ENCODE peak calls at places on chromosomes 4 and X, in nine cellular contexts. H is heart right ventricle; N is spleen; Z is CD8-positive, alpha-beta T cell; J is mesenchymal stem cell; D is IMR-90; V is SJSA1; S is GM23248; O is neural progenitor cell. M is an unnamed sample.

GRCh38 chrX:67544281-67544680 is 460 bp downstream of the AR start:
- DNase-seq in H (peak; percentile 6), N (no peak), Z (no peak), J (peak; percentile 38), D (no peak), V (no peak), S (peak; percentile 55), O (peak; percentile 67), M (peak; percentile 57)

GRCh38 chr4:55553442-55553841 is 6.7 kb upstream of the CLOCK start:
- DNase-seq in H (peak; percentile 10), N (no peak), Z (no peak), J (no peak), D (no peak), V (peak; percentile 74), S (peak; percentile 84), O (no peak), M (no peak)

GRCh38 chrX:79270401-79270800 is 96.7 kb downstream of the ITM2A start:
- DNase-seq in H (peak; percentile 44), N (peak; percentile 89), Z (peak; percentile 71), J (no peak), D (no peak), V (peak; percentile 1), S (no peak), O (peak; percentile 66), M (peak; percentile 4)

GRCh38 chrX:103197721-103198306 is 17.1 kb upstream of the BEX4 start:
- DNase-seq in H (no peak), N (no peak), Z (no peak), J (peak; percentile 76), D (peak; percentile 56), V (no peak), S (peak; percentile 42), O (no peak), M (no peak)

GRCh38 chrX:115067812-115068211 is 50.4 kb upstream of the IL13RA2 start:
- DNase-seq in H (no peak), N (no peak), Z (no peak), J (no peak), D (peak; percentile 35), V (no peak), S (peak; percentile 25), O (no peak), M (no peak)

GRCh38 chr4:119081943-119082342 is 53.7 kb upstream of the MYOZ2 start:
- DNase-seq in H (peak; percentile 24), N (no peak), Z (no peak), J (no peak), D (no peak), V (no peak), S (no peak), O (no peak), M (no peak)

GRCh38 chr4:108118505-108118904 is 50.2 kb downstream of the LEF1 start:
- DNase-seq in H (no peak), N (no peak), Z (peak; percentile 33), J (peak; percentile 60), D (no peak), V (peak; percentile 56), S (no peak), O (no peak), M (no peak)

GRCh38 chr4:78166582-78166981 is 109.5 kb downstream of the FRAS1 start:
- DNase-seq in H (no peak), N (no peak), Z (no peak), J (no peak), D (no peak), V (no peak), S (peak; percentile 14), O (no peak), M (no peak)

GRCh38 chr4:144646523-144647094 is 653 bp downstream of the HHIP start:
- DNase-seq in H (no peak), N (no peak), Z (no peak), J (peak; percentile 21), D (no peak), V (peak; percentile 61), S (peak; percentile 33), O (peak; percentile 58), M (peak; percentile 44)

GRCh38 chr4:144644368-144645101 is 1.4 kb upstream of the HHIP start:
- DNase-seq in H (no peak), N (no peak), Z (no peak), J (no peak), D (no peak), V (no peak), S (no peak), O (no peak), M (no peak)

GRCh38 chr4:144647095-144647959 is 1.4 kb downstream of the HHIP start:
- DNase-seq in H (no peak), N (no peak), Z (no peak), J (peak; percentile 8), D (peak; percentile 51), V (peak; percentile 54), S (peak; percentile 19), O (peak; percentile 36), M (peak; percentile 59)

GRCh38 chr4:144645102-144645469 is 870 bp upstream of the HHIP start:
- DNase-seq in H (no peak), N (no peak), Z (no peak), J (no peak), D (no peak), V (no peak), S (no peak), O (peak; percentile 15), M (no peak)

DNA sequence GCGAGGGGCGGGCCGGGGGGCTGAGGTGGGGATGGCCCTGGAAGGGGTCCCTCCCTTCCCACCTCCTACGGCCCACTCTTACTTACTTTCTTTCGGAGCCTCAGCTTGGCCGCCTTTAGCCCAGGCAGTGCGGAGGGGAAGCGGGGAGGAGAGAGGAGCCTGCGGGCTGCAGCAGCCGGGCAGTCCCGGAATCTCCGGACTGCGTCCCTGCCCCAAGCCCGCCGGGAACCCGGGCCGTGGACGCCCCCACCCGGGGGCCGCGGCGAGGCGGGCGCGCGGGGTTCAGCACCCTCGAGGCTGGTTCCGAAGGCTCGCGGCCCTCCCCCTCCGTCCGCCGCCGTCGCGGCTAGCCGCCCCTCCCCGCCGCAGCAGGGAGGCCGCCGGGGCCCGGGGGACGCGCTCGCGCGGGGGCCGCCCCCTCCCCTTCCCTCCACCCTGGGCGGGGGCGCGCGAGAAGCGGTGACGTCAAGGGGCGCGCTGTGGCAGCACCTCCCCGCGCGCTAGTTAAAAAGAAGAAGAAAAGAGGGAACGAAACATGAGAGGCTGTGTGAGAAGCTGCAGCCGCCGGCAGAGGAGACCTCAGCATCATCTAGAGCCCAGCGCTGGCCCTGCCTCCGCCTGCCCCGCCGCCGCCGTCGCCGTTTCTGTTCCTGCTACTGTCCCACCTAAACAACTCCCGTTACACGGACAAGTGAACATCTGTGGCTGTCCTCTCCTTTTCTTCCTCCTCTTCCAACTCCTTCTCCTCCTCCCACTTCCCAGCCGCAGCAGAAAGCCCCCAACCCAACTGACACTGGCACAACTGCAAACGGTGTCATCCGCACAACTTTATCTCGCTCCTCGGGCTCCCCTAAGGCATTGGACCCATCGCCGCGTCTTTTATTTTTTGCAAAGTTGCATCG is at the start of gene HHIP:
- DNase-seq in H (no peak), N (no peak), Z (no peak), J (peak; percentile 47), D (peak; percentile 65), V (peak; percentile 65), S (peak; percentile 68), O (peak; percentile 82), M (peak; percentile 83)
- H3K4me3 ChIP-seq in H (peak within 1 kb of the TSS; percentile 52), N (peak within 1 kb of the TSS; percentile 21), Z (no peak within 1 kb of the TSS), J (peak within 1 kb of the TSS; percentile 78), D (peak within 1 kb of the TSS; percentile 88), V (peak within 1 kb of the TSS; percentile 53), S (peak within 1 kb of the TSS; percentile 71), O (peak within 1 kb of the TSS; percentile 58), M (peak within 1 kb of the TSS; percentile 44)

GRCh38 chr4:1950369-1950768 is 58.4 kb downstream of the NELFA start:
- DNase-seq in H (no peak), N (no peak), Z (no peak), J (no peak), D (no peak), V (no peak), S (no peak), O (no peak), M (no peak)

GRCh38 chr4:1948892-1949436 is 59.8 kb downstream of the NELFA start:
- DNase-seq in H (no peak), N (no peak), Z (no peak), J (no peak), D (no peak), V (no peak), S (no peak), O (no peak), M (peak; percentile 58)

GRCh38 chr4:1953335-1953734 is 55.4 kb downstream of the NELFA start:
- DNase-seq in H (no peak), N (no peak), Z (no peak), J (no peak), D (no peak), V (no peak), S (no peak), O (no peak), M (no peak)

GRCh38 chr4:1952046-1952700 is 56.6 kb downstream of the NELFA start:
- DNase-seq in H (no peak), N (no peak), Z (no peak), J (no peak), D (no peak), V (no peak), S (no peak), O (no peak), M (no peak)

DNA sequence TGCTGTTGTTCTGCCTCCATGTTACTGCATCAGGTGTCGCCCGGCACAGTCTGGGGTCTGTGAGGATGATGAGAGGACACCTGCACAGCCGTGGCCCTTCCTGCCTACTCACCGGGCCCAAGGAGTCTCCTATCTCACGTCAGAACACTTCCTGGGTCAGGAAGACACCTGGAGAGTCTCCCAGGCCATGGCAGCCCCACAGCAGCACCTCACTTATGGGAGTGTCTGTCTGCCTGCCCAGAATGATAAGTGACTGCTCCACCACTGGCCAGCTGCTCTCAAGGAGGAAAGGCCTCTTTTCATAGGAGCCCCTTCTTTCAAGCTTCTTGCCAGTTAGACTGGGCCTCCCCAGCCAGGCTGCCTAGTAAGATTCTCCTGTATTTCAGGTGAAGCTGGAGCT is 56.1 kb downstream of the NELFA start:
- DNase-seq in H (no peak), N (no peak), Z (no peak), J (no peak), D (no peak), V (no peak), S (no peak), O (no peak), M (no peak)
- H3K36me3 ChIP-seq in H (peaks cover 86% of the 10 kb centered on the region), N (peaks cover 100% of the 10 kb centered on the region), Z (peaks cover 1% of the 10 kb centered on the region), J (peaks cover 58% of the 10 kb centered on the region), D (peaks cover 33% of the 10 kb centered on the region), V (peaks cover 14% of the 10 kb centered on the region), S (peaks cover 9% of the 10 kb centered on the region), O (no peaks in the 10 kb centered on the region), M (peaks cover 22% of the 10 kb centered on the region)

GRCh38 chrX:153408221-153408721 is 3.0 kb upstream of the ZFP92 start:
- DNase-seq in H (no peak), N (peak; percentile 70), Z (no peak), J (no peak), D (no peak), V (no peak), S (no peak), O (no peak), M (no peak)

GRCh38 chrX:153409414-153410101 is 1.7 kb upstream of the ZFP92 start:
- DNase-seq in H (no peak), N (peak; percentile 70), Z (no peak), J (no peak), D (no peak), V (no peak), S (no peak), O (no peak), M (no peak)

GRCh38 chrX:153410328-153410727 is 944 bp upstream of the ZFP92 start:
- DNase-seq in H (no peak), N (peak; percentile 72), Z (no peak), J (no peak), D (no peak), V (no peak), S (no peak), O (no peak), M (no peak)

GRCh38 chrX:153407736-153408135 is 3.5 kb upstream of the ZFP92 start:
- DNase-seq in H (no peak), N (peak; percentile 41), Z (no peak), J (no peak), D (no peak), V (no peak), S (no peak), O (no peak), M (no peak)

GRCh38 chrX:153408871-153409351 is 2.4 kb upstream of the ZFP92 start:
- DNase-seq in H (no peak), N (peak; percentile 73), Z (no peak), J (no peak), D (no peak), V (no peak), S (no peak), O (no peak), M (no peak)
- H3K27me3 ChIP-seq in H (no peaks in the 10 kb centered on the region), N (no peaks in the 10 kb centered on the region), Z (no peaks in the 10 kb centered on the region), J (peaks cover 26% of the 10 kb centered on the region), D (peaks cover 8% of the 10 kb centered on the region), V (peaks cover 12% of the 10 kb centered on the region), S (no peaks in the 10 kb centered on the region), O (peaks cover 23% of the 10 kb centered on the region), M (peaks cover 5% of the 10 kb centered on the region)

GRCh38 chr4:89299153-89299789 is 8.3 kb downstream of the GPRIN3 start:
- DNase-seq in H (no peak), N (no peak), Z (no peak), J (no peak), D (no peak), V (no peak), S (no peak), O (no peak), M (no peak)
- H3K4me3 ChIP-seq in H (peak overlapping the region; percentile 36), N (no peak overlapping the region), Z (peak overlapping the region; percentile 45), J (no peak overlapping the region), D (no peak overlapping the region), V (no peak overlapping the region), S (no peak overlapping the region), O (no peak overlapping the region), M (no peak overlapping the region)

M was measured in H7.